ENCODE peak calls at places on chromosomes 12 and 14, in eight cellular contexts. One of them, this sample, is unnamed.

GRCh38 chr14:104708606-104709268 is 15.3 kb upstream of the ADSS1 start:
- DNase-seq in left ventricle myocardium inferior: peak
- DNase-seq in CD8-positive, alpha-beta memory T cell: peak
- DNase-seq in lower lobe of right lung: peak
- DNase-seq in upper lobe of right lung: peak
- DNase-seq in small intestine: peak
- DNase-seq in naive thymus-derived CD4-positive, alpha-beta T cell: peak
- DNase-seq in NT2/D1: peak
- DNase-seq in this sample: peak

GRCh38 chr14:100302616-100303015 is 3.6 kb downstream of the SLC25A29 start:
- DNase-seq in small intestine: no peak
- DNase-seq in CD8-positive, alpha-beta memory T cell: no peak
- DNase-seq in NT2/D1: no peak
- DNase-seq in upper lobe of right lung: no peak
- DNase-seq in lower lobe of right lung: no peak
- DNase-seq in naive thymus-derived CD4-positive, alpha-beta T cell: no peak
- DNase-seq in left ventricle myocardium inferior: no peak
- DNase-seq in this sample: no peak

GRCh38 chr14:24876996-24877395 is 173.0 kb downstream of the STXBP6 start:
- DNase-seq in CD8-positive, alpha-beta memory T cell: no peak
- DNase-seq in NT2/D1: no peak
- DNase-seq in upper lobe of right lung: no peak
- DNase-seq in small intestine: no peak
- DNase-seq in lower lobe of right lung: no peak
- DNase-seq in naive thymus-derived CD4-positive, alpha-beta T cell: no peak
- DNase-seq in left ventricle myocardium inferior: no peak
- DNase-seq in this sample: no peak

GRCh38 chr12:38745601-38746000 is 159.8 kb downstream of the CPNE8 start:
- DNase-seq in naive thymus-derived CD4-positive, alpha-beta T cell: no peak
- DNase-seq in small intestine: no peak
- DNase-seq in NT2/D1: peak
- DNase-seq in left ventricle myocardium inferior: no peak
- DNase-seq in upper lobe of right lung: no peak
- DNase-seq in lower lobe of right lung: no peak
- DNase-seq in CD8-positive, alpha-beta memory T cell: no peak
- DNase-seq in this sample: no peak

GRCh38 chr12:70964867-70965469 is 44.4 kb upstream of the PTPRR start:
- DNase-seq in NT2/D1: no peak
- DNase-seq in CD8-positive, alpha-beta memory T cell: no peak
- DNase-seq in small intestine: no peak
- DNase-seq in upper lobe of right lung: no peak
- DNase-seq in lower lobe of right lung: no peak
- DNase-seq in naive thymus-derived CD4-positive, alpha-beta T cell: no peak
- DNase-seq in left ventricle myocardium inferior: no peak
- DNase-seq in this sample: no peak

GRCh38 chr12:14384783-14385638 is 19.5 kb downstream of the ATF7IP start:
- DNase-seq in naive thymus-derived CD4-positive, alpha-beta T cell: peak
- DNase-seq in CD8-positive, alpha-beta memory T cell: peak
- DNase-seq in left ventricle myocardium inferior: no peak
- DNase-seq in small intestine: peak
- DNase-seq in upper lobe of right lung: no peak
- DNase-seq in lower lobe of right lung: no peak
- DNase-seq in NT2/D1: peak
- DNase-seq in this sample: peak

GRCh38 chr14:49950275-49951250 is 57.7 kb downstream of the ARF6 start:
- DNase-seq in upper lobe of right lung: peak
- DNase-seq in small intestine: peak
- DNase-seq in NT2/D1: no peak
- DNase-seq in lower lobe of right lung: peak
- DNase-seq in left ventricle myocardium inferior: no peak
- DNase-seq in naive thymus-derived CD4-positive, alpha-beta T cell: no peak
- DNase-seq in CD8-positive, alpha-beta memory T cell: no peak
- DNase-seq in this sample: no peak

GRCh38 chr12:46342562-46343033 is 30.0 kb downstream of the SLC38A2 start:
- DNase-seq in upper lobe of right lung: no peak
- DNase-seq in CD8-positive, alpha-beta memory T cell: peak
- DNase-seq in small intestine: peak
- DNase-seq in NT2/D1: no peak
- DNase-seq in naive thymus-derived CD4-positive, alpha-beta T cell: peak
- DNase-seq in lower lobe of right lung: no peak
- DNase-seq in left ventricle myocardium inferior: no peak
- DNase-seq in this sample: peak

GRCh38 chr14:41087056-41087455 is 519.6 kb upstream of the LRFN5 start:
- DNase-seq in small intestine: no peak
- DNase-seq in upper lobe of right lung: no peak
- DNase-seq in NT2/D1: no peak
- DNase-seq in lower lobe of right lung: no peak
- DNase-seq in left ventricle myocardium inferior: no peak
- DNase-seq in naive thymus-derived CD4-positive, alpha-beta T cell: no peak
- DNase-seq in CD8-positive, alpha-beta memory T cell: no peak
- DNase-seq in this sample: no peak

GRCh38 chr14:72476657-72477499 is 417.0 kb downstream of the DPF3 start:
- DNase-seq in lower lobe of right lung: no peak
- DNase-seq in NT2/D1: peak
- DNase-seq in upper lobe of right lung: no peak
- DNase-seq in small intestine: peak
- DNase-seq in naive thymus-derived CD4-positive, alpha-beta T cell: peak
- DNase-seq in left ventricle myocardium inferior: peak
- DNase-seq in CD8-positive, alpha-beta memory T cell: peak
- DNase-seq in this sample: peak

GRCh38 chr12:77697126-77697525 is 133.6 kb upstream of the NAV3 start:
- DNase-seq in small intestine: no peak
- DNase-seq in NT2/D1: no peak
- DNase-seq in lower lobe of right lung: no peak
- DNase-seq in CD8-positive, alpha-beta memory T cell: no peak
- DNase-seq in left ventricle myocardium inferior: no peak
- DNase-seq in upper lobe of right lung: no peak
- DNase-seq in naive thymus-derived CD4-positive, alpha-beta T cell: no peak
- DNase-seq in this sample: no peak

GRCh38 chr14:105847400-105847799 is 321.0 kb downstream of the TMEM121 start:
- DNase-seq in NT2/D1: no peak
- DNase-seq in small intestine: no peak
- DNase-seq in upper lobe of right lung: no peak
- DNase-seq in CD8-positive, alpha-beta memory T cell: no peak
- DNase-seq in lower lobe of right lung: peak
- DNase-seq in naive thymus-derived CD4-positive, alpha-beta T cell: no peak
- DNase-seq in left ventricle myocardium inferior: no peak
- DNase-seq in this sample: no peak

GRCh38 chr14:69317780-69318179 is 57.8 kb downstream of the GALNT16 start:
- DNase-seq in lower lobe of right lung: peak
- DNase-seq in upper lobe of right lung: peak
- DNase-seq in NT2/D1: no peak
- DNase-seq in small intestine: no peak
- DNase-seq in naive thymus-derived CD4-positive, alpha-beta T cell: no peak
- DNase-seq in left ventricle myocardium inferior: no peak
- DNase-seq in CD8-positive, alpha-beta memory T cell: no peak
- DNase-seq in this sample: no peak

GRCh38 chr12:84860718-84861117 is 51.9 kb downstream of the SLC6A15 start:
- DNase-seq in NT2/D1: no peak
- DNase-seq in CD8-positive, alpha-beta memory T cell: no peak
- DNase-seq in upper lobe of right lung: no peak
- DNase-seq in left ventricle myocardium inferior: no peak
- DNase-seq in small intestine: no peak
- DNase-seq in lower lobe of right lung: no peak
- DNase-seq in naive thymus-derived CD4-positive, alpha-beta T cell: no peak
- DNase-seq in this sample: no peak
- H3K4me3 ChIP-seq in NT2/D1: no peak
- H3K4me3 ChIP-seq in CD8-positive, alpha-beta memory T cell: no peak
- H3K4me3 ChIP-seq in upper lobe of right lung: no peak
- H3K4me3 ChIP-seq in left ventricle myocardium inferior: no peak
- H3K4me3 ChIP-seq in small intestine: no peak
- H3K4me3 ChIP-seq in lower lobe of right lung: no peak
- H3K4me3 ChIP-seq in naive thymus-derived CD4-positive, alpha-beta T cell: no peak
- H3K4me3 ChIP-seq in this sample: no peak

DNA sequence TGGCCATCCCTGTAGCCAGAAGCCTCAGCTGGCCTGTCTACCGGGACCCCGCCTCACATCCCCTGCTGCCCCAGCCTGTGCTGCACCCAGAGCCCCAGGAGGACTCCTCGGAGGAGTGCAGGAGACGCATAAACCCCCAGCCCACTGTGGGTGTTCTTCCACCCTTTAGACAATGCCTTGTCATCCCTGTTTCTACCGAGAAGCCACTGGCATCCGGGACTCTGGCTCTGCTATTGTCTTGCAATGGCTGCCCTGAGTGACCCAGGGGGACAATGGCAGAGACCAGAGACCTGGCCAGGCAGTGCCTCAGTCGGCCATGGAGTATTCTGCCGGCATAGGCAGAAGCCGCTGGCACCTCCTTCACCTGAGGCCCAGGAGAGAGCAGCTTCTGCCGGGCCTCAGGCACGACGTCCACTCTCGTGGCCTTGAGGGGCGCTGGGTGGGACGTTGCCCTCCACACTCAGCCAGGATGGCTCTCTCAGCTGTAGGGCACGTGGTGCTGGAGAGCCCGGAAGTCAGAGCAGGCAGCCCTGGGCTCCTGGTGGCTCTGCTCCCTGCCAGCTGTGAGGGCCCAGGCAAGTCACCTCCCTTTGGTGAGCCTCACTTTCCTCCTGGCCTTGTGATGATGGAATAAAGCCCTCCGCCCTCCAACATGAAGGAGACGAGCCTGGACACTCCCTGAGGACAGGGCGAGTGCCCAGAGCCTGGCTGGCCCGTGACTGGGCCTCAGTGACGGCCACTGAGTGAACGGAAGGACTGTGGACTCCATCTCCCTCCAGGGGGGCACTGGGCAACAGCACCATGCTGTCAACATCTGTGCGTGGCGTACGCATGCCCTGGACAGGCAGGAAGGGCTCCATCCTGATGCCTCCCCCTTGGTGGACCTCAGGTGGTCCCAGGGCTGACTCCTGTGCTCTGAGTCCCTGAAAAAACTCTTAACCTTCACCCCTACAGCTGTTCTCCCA is 41.0 kb downstream of the TRAFD1 start:
- DNase-seq in naive thymus-derived CD4-positive, alpha-beta T cell: no peak
- DNase-seq in CD8-positive, alpha-beta memory T cell: no peak
- DNase-seq in left ventricle myocardium inferior: no peak
- DNase-seq in upper lobe of right lung: peak
- DNase-seq in small intestine: no peak
- DNase-seq in NT2/D1: no peak
- DNase-seq in lower lobe of right lung: no peak
- DNase-seq in this sample: no peak
- H3K4me3 ChIP-seq in naive thymus-derived CD4-positive, alpha-beta T cell: no peak
- H3K4me3 ChIP-seq in CD8-positive, alpha-beta memory T cell: no peak
- H3K4me3 ChIP-seq in left ventricle myocardium inferior: no peak
- H3K4me3 ChIP-seq in upper lobe of right lung: no peak
- H3K4me3 ChIP-seq in small intestine: no peak
- H3K4me3 ChIP-seq in NT2/D1: no peak
- H3K4me3 ChIP-seq in lower lobe of right lung: no peak
- H3K4me3 ChIP-seq in this sample: no peak

GRCh38 chr14:83473416-83473815 is 1939.8 kb upstream of the SEL1L start:
- DNase-seq in upper lobe of right lung: no peak
- DNase-seq in left ventricle myocardium inferior: no peak
- DNase-seq in lower lobe of right lung: no peak
- DNase-seq in naive thymus-derived CD4-positive, alpha-beta T cell: no peak
- DNase-seq in small intestine: no peak
- DNase-seq in NT2/D1: no peak
- DNase-seq in CD8-positive, alpha-beta memory T cell: no peak
- DNase-seq in this sample: no peak

GRCh38 chr14:83483063-83483462 is 1949.4 kb upstream of the SEL1L start:
- DNase-seq in naive thymus-derived CD4-positive, alpha-beta T cell: no peak
- DNase-seq in upper lobe of right lung: no peak
- DNase-seq in CD8-positive, alpha-beta memory T cell: no peak
- DNase-seq in small intestine: no peak
- DNase-seq in lower lobe of right lung: no peak
- DNase-seq in left ventricle myocardium inferior: no peak
- DNase-seq in NT2/D1: no peak
- DNase-seq in this sample: peak

GRCh38 chr14:83473846-83474245 is 1940.2 kb upstream of the SEL1L start:
- DNase-seq in small intestine: no peak
- DNase-seq in left ventricle myocardium inferior: no peak
- DNase-seq in naive thymus-derived CD4-positive, alpha-beta T cell: no peak
- DNase-seq in upper lobe of right lung: no peak
- DNase-seq in lower lobe of right lung: no peak
- DNase-seq in NT2/D1: no peak
- DNase-seq in CD8-positive, alpha-beta memory T cell: no peak
- DNase-seq in this sample: no peak

GRCh38 chr14:83478741-83479140 is 1945.1 kb upstream of the SEL1L start:
- DNase-seq in left ventricle myocardium inferior: no peak
- DNase-seq in lower lobe of right lung: no peak
- DNase-seq in CD8-positive, alpha-beta memory T cell: no peak
- DNase-seq in NT2/D1: no peak
- DNase-seq in small intestine: no peak
- DNase-seq in upper lobe of right lung: no peak
- DNase-seq in naive thymus-derived CD4-positive, alpha-beta T cell: no peak
- DNase-seq in this sample: no peak
- H3K4me3 ChIP-seq in left ventricle myocardium inferior: no peak
- H3K4me3 ChIP-seq in lower lobe of right lung: no peak
- H3K4me3 ChIP-seq in CD8-positive, alpha-beta memory T cell: no peak
- H3K4me3 ChIP-seq in NT2/D1: no peak
- H3K4me3 ChIP-seq in small intestine: no peak
- H3K4me3 ChIP-seq in upper lobe of right lung: no peak
- H3K4me3 ChIP-seq in naive thymus-derived CD4-positive, alpha-beta T cell: no peak
- H3K4me3 ChIP-seq in this sample: no peak

GRCh38 chr14:36627981-36628380 is 33.7 kb upstream of the PAX9 start:
- DNase-seq in NT2/D1: no peak
- DNase-seq in naive thymus-derived CD4-positive, alpha-beta T cell: no peak
- DNase-seq in lower lobe of right lung: no peak
- DNase-seq in upper lobe of right lung: no peak
- DNase-seq in left ventricle myocardium inferior: no peak
- DNase-seq in small intestine: no peak
- DNase-seq in CD8-positive, alpha-beta memory T cell: no peak
- DNase-seq in this sample: no peak
- H3K4me3 ChIP-seq in NT2/D1: no peak
- H3K4me3 ChIP-seq in naive thymus-derived CD4-positive, alpha-beta T cell: no peak
- H3K4me3 ChIP-seq in lower lobe of right lung: no peak
- H3K4me3 ChIP-seq in upper lobe of right lung: no peak
- H3K4me3 ChIP-seq in left ventricle myocardium inferior: no peak
- H3K4me3 ChIP-seq in small intestine: no peak
- H3K4me3 ChIP-seq in CD8-positive, alpha-beta memory T cell: no peak
- H3K4me3 ChIP-seq in this sample: no peak

This sample was measured in hepatocyte.